ENCODE peak calls at places on chromosomes 6 and 20, in six cellular contexts. B is AG04450, J is HepG2, M is IMR-90, N is SK-N-SH, O is fibroblast of mammary gland. R is an unnamed sample.
A peak's percentile ranks its signal among the peaks of the same experiment; 100 is the strongest.

GRCh38 chr6:64988148-64988547 is 718.9 kb downstream of the EYS start:
- DNase-seq in B (no peak), J (no peak), M (peak; percentile 12), N (no peak), O (no peak), R (no peak)

GRCh38 chr6:24274441-24275083 is 83.3 kb downstream of the DCDC2 start:
- DNase-seq in B (no peak), J (no peak), M (peak; percentile 23), N (peak; percentile 8), O (peak; percentile 40), R (peak; percentile 1)

GRCh38 chr6:42877695-42878094 is 1.7 kb upstream of the RPL7L1 start:
- DNase-seq in B (no peak), J (peak; percentile 81), M (no peak), N (no peak), O (no peak), R (no peak)

GRCh38 chr6:110672122-110672521 is 143.1 kb downstream of the CDK19 start:
- DNase-seq in B (no peak), J (no peak), M (no peak), N (no peak), O (no peak), R (no peak)

GRCh38 chr20:50824137-50824536 is 29.3 kb downstream of the BCAS4 start:
- DNase-seq in B (peak; percentile 29), J (no peak), M (peak; percentile 86), N (no peak), O (peak; percentile 93), R (peak; percentile 71)

GRCh38 chr6:139181236-139181635 is 46.4 kb downstream of the HECA start:
- DNase-seq in B (no peak), J (no peak), M (no peak), N (no peak), O (no peak), R (no peak)

GRCh38 chr6:16723833-16724232 is 37.4 kb downstream of the ATXN1 start:
- DNase-seq in B (peak; percentile 87), J (peak; percentile 71), M (peak; percentile 96), N (no peak), O (peak; percentile 96), R (peak; percentile 95)

GRCh38 chr6:134328792-134329191 is 10.9 kb upstream of the SGK1 start:
- DNase-seq in B (no peak), J (no peak), M (no peak), N (no peak), O (no peak), R (no peak)

GRCh38 chr6:42451595-42452170 is at the start of gene TRERF1:
- DNase-seq in B (peak; percentile 55), J (no peak), M (peak; percentile 81), N (peak; percentile 72), O (peak; percentile 70), R (peak; percentile 83)

GRCh38 chr20:39968495-39968894 is 720.5 kb downstream of the MAFB start:
- DNase-seq in B (no peak), J (no peak), M (no peak), N (no peak), O (no peak), R (no peak)

GRCh38 chr20:62025832-62026563 is 39.7 kb downstream of the TAF4 start:
- DNase-seq in B (peak; percentile 20), J (peak; percentile 30), M (peak; percentile 74), N (peak; percentile 58), O (peak; percentile 76), R (peak; percentile 50)

GRCh38 chr20:1866834-1867233 is 28.4 kb upstream of the SIRPA start:
- DNase-seq in B (no peak), J (peak; percentile 53), M (no peak), N (no peak), O (no peak), R (no peak)

GRCh38 chr20:9617940-9618339 is 103.5 kb downstream of the LAMP5 start:
- DNase-seq in B (no peak), J (peak; percentile 58), M (peak; percentile 22), N (peak; percentile 34), O (peak; percentile 35), R (peak; percentile 27)

GRCh38 chr6:28212510-28213212 is 12.4 kb upstream of the ZSCAN9 start:
- DNase-seq in B (peak; percentile 71), J (peak; percentile 79), M (peak; percentile 90), N (peak; percentile 33), O (peak; percentile 91), R (peak; percentile 86)
- TF ChIP-seq CTCF in B (no peak), J (peak; percentile 46), M (peak; percentile 33), N (peak; percentile 44), O (peak; percentile 17), R (no peak)

GRCh38 chr6:144585217-144585814 is 300.2 kb downstream of the UTRN start:
- DNase-seq in B (no peak), J (peak; percentile 40), M (peak; percentile 58), N (peak; percentile 14), O (peak; percentile 60), R (peak; percentile 63)

GRCh38 chr6:144580771-144581170 is 295.6 kb downstream of the UTRN start:
- DNase-seq in B (no peak), J (no peak), M (no peak), N (no peak), O (no peak), R (no peak)

GRCh38 chr6:144581807-144582537 is 296.8 kb downstream of the UTRN start:
- DNase-seq in B (no peak), J (peak; percentile 35), M (peak; percentile 44), N (peak; percentile 31), O (peak; percentile 76), R (peak; percentile 46)

GRCh38 chr6:144582939-144583613 is 297.9 kb downstream of the UTRN start:
- DNase-seq in B (no peak), J (no peak), M (peak; percentile 30), N (peak; percentile 32), O (peak; percentile 42), R (peak; percentile 49)

DNA sequence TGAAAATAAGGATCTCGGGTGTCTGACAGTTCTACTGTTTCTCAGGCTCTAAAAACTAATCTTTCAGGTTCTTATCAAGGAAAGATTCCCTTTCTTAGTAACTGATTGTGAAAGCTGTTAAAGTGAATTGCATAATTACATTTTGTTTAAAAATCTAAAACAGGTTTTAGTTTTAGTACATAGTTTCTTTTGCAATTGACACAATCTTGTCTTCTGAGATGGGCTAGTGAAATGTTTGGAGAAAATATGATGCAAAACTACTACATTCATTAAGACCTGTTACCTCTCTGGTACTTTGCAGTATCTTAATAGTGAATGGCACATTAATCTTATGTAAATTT is 298.4 kb downstream of the UTRN start:
- DNase-seq in B (no peak), J (no peak), M (no peak), N (no peak), O (no peak), R (no peak)
- H3K4me3 ChIP-seq in B (peak overlapping the region; percentile 48), J (no peak overlapping the region), M (peak overlapping the region; percentile 11), N (peak overlapping the region; percentile 48), O (peak overlapping the region; percentile 23), R (peak overlapping the region; percentile 38)

GRCh38 chr6:53417141-53417540 is 68.4 kb upstream of the ELOVL5 start:
- DNase-seq in B (no peak), J (no peak), M (no peak), N (no peak), O (no peak), R (no peak)
- TF ChIP-seq CTCF in B (no peak), J (no peak), M (no peak), N (no peak), O (no peak), R (peak; percentile 7)

GRCh38 chr6:114421219-114421618 is 78.4 kb upstream of the HS3ST5 start:
- DNase-seq in B (no peak), J (no peak), M (no peak), N (no peak), O (no peak), R (no peak)
- H3K4me3 ChIP-seq in B (no peak overlapping the region), J (no peak overlapping the region), M (no peak overlapping the region), N (no peak overlapping the region), O (no peak overlapping the region), R (no peak overlapping the region)

GRCh38 chr20:34824861-34825529 is 456 bp downstream of the NCOA6 start:
- DNase-seq in B (no peak), J (peak; percentile 54), M (peak; percentile 28), N (peak; percentile 91), O (peak; percentile 16), R (peak; percentile 31)
- TF ChIP-seq CTCF in B (no peak), J (peak; percentile 82), M (peak; percentile 12), N (peak; percentile 16), O (no peak), R (no peak)

DNA sequence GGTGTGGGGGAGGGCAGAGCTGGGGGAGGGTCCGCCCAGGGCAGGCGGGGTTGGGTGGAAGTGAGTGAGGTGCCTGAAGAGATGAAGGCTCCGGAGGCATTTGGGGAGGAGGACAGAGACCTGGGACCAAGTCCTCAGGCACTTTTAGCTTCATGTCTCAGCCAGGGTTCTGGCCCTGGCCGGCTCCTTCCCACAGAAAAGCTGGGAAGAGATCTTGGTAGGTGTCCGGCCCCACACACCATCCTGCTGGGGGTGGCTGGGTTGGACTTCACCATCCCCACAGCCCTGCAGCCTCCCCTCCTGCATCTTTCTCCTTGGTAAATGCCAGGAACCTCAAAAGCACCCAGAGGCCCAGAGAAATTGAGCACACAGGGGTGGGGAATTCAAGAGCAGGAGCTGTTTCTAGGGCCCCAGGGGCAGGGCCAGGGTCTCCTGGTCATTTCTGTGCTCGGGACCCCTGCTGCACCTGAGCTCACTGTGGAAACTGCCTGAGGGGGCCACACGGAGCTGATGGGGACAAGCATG is 93.7 kb upstream of the BHLHE23 start:
- DNase-seq in B (no peak), J (no peak), M (no peak), N (no peak), O (no peak), R (no peak)
- H3K4me3 ChIP-seq in B (no peak overlapping the region), J (no peak overlapping the region), M (no peak overlapping the region), N (no peak overlapping the region), O (no peak overlapping the region), R (no peak overlapping the region)

GRCh38 chr6:25829375-25829774 is 2.5 kb downstream of the SLC17A1 start:
- DNase-seq in B (no peak), J (no peak), M (no peak), N (no peak), O (no peak), R (no peak)

GRCh38 chr6:25832670-25833069 is 818 bp upstream of the SLC17A1 start:
- DNase-seq in B (no peak), J (no peak), M (no peak), N (no peak), O (no peak), R (no peak)

GRCh38 chr6:25832307-25832662 is 433 bp upstream of the SLC17A1 start:
- DNase-seq in B (no peak), J (no peak), M (no peak), N (no peak), O (no peak), R (no peak)

GRCh38 chr6:25831532-25832306 is at the start of gene SLC17A1:
- DNase-seq in B (no peak), J (peak; percentile 54), M (no peak), N (no peak), O (no peak), R (no peak)

DNA sequence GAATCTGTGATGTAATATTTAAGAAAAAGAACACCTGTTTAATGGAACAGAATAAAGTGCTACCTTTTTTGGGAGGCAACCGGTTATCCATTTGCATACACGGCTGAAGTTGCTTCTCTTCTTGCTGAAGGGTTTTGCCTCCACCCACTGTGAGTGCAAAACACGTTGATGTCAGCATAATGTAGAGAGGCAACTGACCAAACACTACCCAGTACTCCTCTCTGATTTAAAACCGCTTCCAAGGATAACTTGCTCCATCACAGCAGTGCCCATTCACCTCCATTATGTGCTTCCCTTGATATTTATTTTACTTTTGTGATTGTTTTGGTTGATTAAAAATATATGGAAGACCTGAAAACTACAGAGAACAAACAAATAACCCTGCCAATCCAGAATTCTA is 1.4 kb downstream of the SLC17A1 start:
- DNase-seq in B (no peak), J (no peak), M (no peak), N (no peak), O (no peak), R (no peak)
- TF ChIP-seq CTCF in B (no peak), J (no peak), M (no peak), N (no peak), O (no peak), R (no peak)